ENCODE peak calls at places on chromosomes 16 and 17, in six cellular contexts. A is esophagus squamous epithelium; L is spleen; K is keratinocyte; W is GM23248; M is CD4-positive, alpha-beta memory T cell. V is an unnamed sample. For H3K4me1, the result is how much of the 10 kb centered on the place peaks cover.

GRCh38 chr17:2347805-2348685 is 10.7 kb downstream of the SGSM2 start:
- DNase-seq in W (peak), L (peak), M (no peak), K (no peak), A (no peak), V (no peak)

GRCh38 chr17:77830816-77831490 is 127.5 kb upstream of the TNRC6C start:
- DNase-seq in M (no peak), W (no peak), L (peak), A (no peak), K (no peak), V (no peak)

GRCh38 chr17:13825526-13826040 is 223.9 kb upstream of the HS3ST3A1 start:
- DNase-seq in L (no peak), W (peak), K (no peak), A (no peak), M (no peak), V (no peak)

GRCh38 chr17:32783602-32784001 is 93.3 kb downstream of the MYO1D start:
- DNase-seq in M (peak), W (peak), L (no peak), K (peak), A (no peak), V (no peak)

GRCh38 chr17:44636562-44636961 is 19.7 kb upstream of the MEIOC start:
- DNase-seq in W (peak), K (no peak), L (no peak), M (no peak), A (no peak), V (no peak)

GRCh38 chr16:47565454-47565853 is 104.3 kb downstream of the PHKB start:
- DNase-seq in K (no peak), A (no peak), W (peak), M (no peak), L (no peak), V (no peak)

GRCh38 chr17:80822700-80823410 is 168.8 kb upstream of the CHMP6 start:
- DNase-seq in W (no peak), K (no peak), M (no peak), A (no peak), L (peak), V (no peak)

GRCh38 chr16:58638148-58639036 is 8.8 kb upstream of the CNOT1 start:
- DNase-seq in W (peak), A (no peak), K (peak), L (no peak), M (no peak), V (no peak)

GRCh38 chr17:412211-413015 is 59.8 kb upstream of the RPH3AL start:
- DNase-seq in M (peak), A (no peak), K (no peak), W (peak), L (no peak), V (peak)

GRCh38 chr17:79755591-79755990 is 22.4 kb upstream of the CBX2 start:
- DNase-seq in A (no peak), L (no peak), K (no peak), M (no peak), W (no peak), V (no peak)

GRCh38 chr16:7363397-7364053 is 30.9 kb downstream of the RBFOX1 start:
- DNase-seq in M (no peak), A (no peak), W (no peak), L (no peak), K (no peak), V (no peak)

GRCh38 chr16:56348168-56349085 is 76.9 kb downstream of the AMFR start:
- DNase-seq in K (no peak), L (peak), M (no peak), W (peak), A (no peak), V (no peak)

GRCh38 chr16:50372611-50373344 is 4.0 kb upstream of the BRD7 start:
- DNase-seq in L (no peak), W (peak), K (no peak), M (no peak), A (no peak), V (no peak)

GRCh38 chr17:40312131-40312731 is 3.3 kb downstream of the RARA start:
- DNase-seq in L (no peak), W (no peak), M (no peak), A (no peak), K (no peak), V (no peak)

GRCh38 chr16:27232061-27232841 is 28.9 kb downstream of the KDM8 start:
- DNase-seq in M (no peak), K (no peak), L (peak), A (no peak), W (no peak), V (no peak)

GRCh38 chr17:6591599-6592158 is 35.3 kb upstream of the PITPNM3 start:
- DNase-seq in W (peak), A (no peak), L (no peak), K (peak), M (no peak), V (no peak)

GRCh38 chr17:19756551-19756950 is 8.5 kb upstream of the ALDH3A1 start:
- DNase-seq in W (no peak), A (no peak), M (no peak), L (peak), K (no peak), V (no peak)

GRCh38 chr17:62792122-62792800 is 15.9 kb downstream of the MARCHF10 start:
- DNase-seq in W (peak), M (no peak), K (no peak), L (no peak), A (no peak), V (no peak)

GRCh38 chr16:14434860-14435259 is 195.2 kb downstream of the PARN start:
- DNase-seq in M (no peak), W (no peak), A (no peak), L (no peak), K (no peak), V (no peak)

GRCh38 chr16:55835578-55835977 is 2.7 kb upstream of the CES1 start:
- DNase-seq in A (no peak), M (no peak), L (no peak), W (no peak), K (no peak), V (no peak)

GRCh38 chr17:51869387-51869786 is 289.1 kb downstream of the CA10 start:
- DNase-seq in K (no peak), L (no peak), A (no peak), M (no peak), W (peak), V (no peak)

GRCh38 chr17:64732336-64733006 is 70.4 kb upstream of the SMURF2 start:
- DNase-seq in A (no peak), L (no peak), K (no peak), M (no peak), W (peak), V (no peak)

GRCh38 chr16:86567701-86568571 is 1.3 kb downstream of the FOXC2 start:
- DNase-seq in A (no peak), K (no peak), L (peak), M (no peak), W (peak), V (no peak)

GRCh38 chr17:39069114-39069756 is 82.2 kb downstream of the PLXDC1 start:
- DNase-seq in W (peak), L (no peak), M (peak), A (no peak), K (no peak), V (no peak)

GRCh38 chr16:21097151-21097550 is 53.5 kb downstream of the DNAH3 start:
- DNase-seq in A (no peak), K (no peak), W (peak), M (no peak), L (no peak), V (no peak)

GRCh38 chr17:78112508-78113471 is 15.8 kb downstream of the TMC6 start:
- DNase-seq in L (peak), A (no peak), W (peak), K (no peak), M (peak), V (peak)

DNA sequence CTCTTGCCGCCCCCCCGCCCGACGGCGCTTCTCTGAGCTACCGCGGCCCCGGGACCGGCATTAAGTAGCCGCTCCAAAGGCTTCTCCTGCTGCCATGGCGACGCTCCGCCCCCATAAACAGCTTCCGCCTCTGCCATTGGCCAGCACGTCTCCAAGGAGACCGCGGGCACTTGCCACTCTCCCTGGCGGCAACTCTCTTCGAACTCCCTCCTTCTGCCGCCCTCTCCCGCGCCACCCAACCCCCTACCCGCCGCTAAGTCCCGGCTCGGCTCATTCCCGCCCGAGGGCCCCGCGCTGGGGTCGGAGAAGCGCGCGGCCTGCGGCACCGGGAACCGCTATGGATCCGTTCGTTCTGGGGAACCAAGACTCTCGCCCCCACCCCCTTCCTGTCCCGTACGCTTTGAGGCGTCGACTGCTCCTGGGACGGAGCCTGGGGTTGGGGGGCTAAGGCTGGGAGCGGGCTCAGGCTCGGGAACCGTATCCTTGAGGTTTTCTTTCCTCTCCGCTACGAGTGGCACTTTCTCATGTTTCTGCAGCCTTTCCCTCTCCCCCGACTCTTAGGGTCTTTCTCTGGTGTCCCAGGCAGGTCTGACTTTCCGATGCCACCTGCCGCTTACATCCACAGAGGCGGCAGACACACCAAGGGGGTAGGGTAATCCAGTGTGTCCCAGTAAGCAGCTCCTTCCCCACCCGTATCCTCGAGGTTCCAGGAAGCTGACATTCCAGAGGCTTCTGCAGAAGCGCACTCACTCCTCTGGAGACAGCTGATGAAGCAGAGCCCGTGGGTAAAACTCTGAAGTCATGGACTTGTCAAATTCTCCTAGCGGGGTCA is at the start of gene FOXJ1:
- DNase-seq in A (no peak), L (peak), K (peak), W (peak), M (peak), V (peak)
- H3K4me1 ChIP-seq in A (under half), L (half or more), K (under half), W (under half), M (half or more), V (half or more)

GRCh38 chr16:1680361-1680760 is 2.3 kb downstream of the JPT2 start:
- DNase-seq in K (no peak), A (no peak), W (no peak), L (no peak), M (no peak), V (no peak)
- H3K27ac ChIP-seq in K (peak), A (peak), W (no peak), L (no peak), M (no peak), V (no peak)

GRCh38 chr16:70688266-70688742 is 2.5 kb upstream of the MTSS2 start:
- DNase-seq in W (peak), M (no peak), K (no peak), L (peak), A (no peak), V (no peak)

GRCh38 chr16:70687172-70687531 is 1.3 kb upstream of the MTSS2 start:
- DNase-seq in K (no peak), M (no peak), A (no peak), W (no peak), L (no peak), V (no peak)

GRCh38 chr16:70687671-70688265 is 1.9 kb upstream of the MTSS2 start:
- DNase-seq in A (no peak), W (no peak), M (no peak), L (no peak), K (no peak), V (no peak)

GRCh38 chr16:70689970-70690905 is 4.4 kb upstream of the MTSS2 start:
- DNase-seq in A (no peak), W (no peak), L (no peak), M (no peak), K (no peak), V (no peak)

GRCh38 chr16:70689035-70689969 is 3.4 kb upstream of the MTSS2 start:
- DNase-seq in M (no peak), W (no peak), A (no peak), L (peak), K (no peak), V (no peak)
- H3K4me1 ChIP-seq in M (under half), W (under half), A (half or more), L (half or more), K (under half), V (under half)

DNA sequence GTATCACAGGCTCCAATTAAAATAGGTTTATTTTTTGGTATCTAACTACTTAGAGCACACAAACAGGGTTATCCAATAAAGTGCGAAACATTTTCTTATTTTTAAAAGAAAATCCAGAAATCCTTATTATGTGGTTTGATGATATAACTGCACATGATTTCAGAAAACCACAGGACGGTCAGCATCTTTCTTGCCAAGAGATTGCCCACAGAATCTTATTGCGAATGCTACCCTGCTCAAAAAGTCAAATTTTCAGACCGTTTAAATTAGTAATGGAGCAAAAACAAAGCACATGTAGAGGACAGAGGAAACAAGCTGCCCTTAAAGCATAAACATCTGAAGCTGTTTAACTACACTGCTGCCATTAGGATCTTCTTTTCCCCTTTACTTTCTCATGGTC is 43.9 kb downstream of the CMTM4 start:
- DNase-seq in A (no peak), M (no peak), L (no peak), K (no peak), W (peak), V (no peak)
- H3K27ac ChIP-seq in A (no peak), M (no peak), L (no peak), K (no peak), W (no peak), V (no peak)

GRCh38 chr16:595094-595528 is 5.2 kb downstream of the RAB40C start:
- DNase-seq in L (no peak), K (no peak), M (no peak), A (no peak), W (no peak), V (no peak)
- H3K4me1 ChIP-seq in L (half or more), K (under half), M (under half), A (under half), W (under half), V (under half)

GRCh38 chr16:5030251-5030870 is 3.4 kb downstream of the NAGPA start:
- DNase-seq in A (no peak), W (no peak), K (no peak), M (no peak), L (no peak), V (peak)
- H3K27ac ChIP-seq in A (no peak), W (no peak), K (no peak), M (no peak), L (no peak), V (no peak)

V was measured in CD8-positive, alpha-beta memory T cell.